ENCODE peak calls at places on chromosome 5, in four cellular contexts. One of them, this sample, is unnamed.

GRCh38 chr5:146640285-146640896 is 124.4 kb upstream of the GPR151 start:
- DNase-seq in body of pancreas: no peak
- DNase-seq in uterus: no peak
- DNase-seq in Peyer's patch: no peak
- DNase-seq in this sample: no peak

GRCh38 chr5:127970081-127970480 is 113.5 kb upstream of the SLC12A2 start:
- DNase-seq in uterus: no peak
- DNase-seq in Peyer's patch: no peak
- DNase-seq in body of pancreas: no peak
- DNase-seq in this sample: no peak

GRCh38 chr5:132027027-132027426 is 15.6 kb upstream of the ACSL6 start:
- DNase-seq in body of pancreas: no peak
- DNase-seq in Peyer's patch: no peak
- DNase-seq in uterus: no peak
- DNase-seq in this sample: no peak

GRCh38 chr5:66517361-66517760 is 78.8 kb upstream of the MAST4 start:
- DNase-seq in body of pancreas: no peak
- DNase-seq in uterus: no peak
- DNase-seq in Peyer's patch: no peak
- DNase-seq in this sample: no peak

GRCh38 chr5:150000990-150001659 is 586 bp downstream of the HMGXB3 start:
- DNase-seq in Peyer's patch: peak; percentile 61
- DNase-seq in uterus: no peak
- DNase-seq in body of pancreas: peak; percentile 40
- DNase-seq in this sample: no peak

GRCh38 chr5:139698461-139699146 is 50.5 kb downstream of the CXXC5 start:
- DNase-seq in body of pancreas: peak; percentile 90
- DNase-seq in Peyer's patch: peak; percentile 72
- DNase-seq in uterus: peak; percentile 88
- DNase-seq in this sample: peak; percentile 88

GRCh38 chr5:128279345-128279744 is 195.8 kb downstream of the SLC12A2 start:
- DNase-seq in uterus: no peak
- DNase-seq in body of pancreas: no peak
- DNase-seq in Peyer's patch: no peak
- DNase-seq in this sample: no peak

GRCh38 chr5:116970318-116970717 is 395.7 kb upstream of the SEMA6A start:
- DNase-seq in uterus: no peak
- DNase-seq in Peyer's patch: no peak
- DNase-seq in body of pancreas: no peak
- DNase-seq in this sample: no peak

GRCh38 chr5:163163858-163164257 is 273.5 kb upstream of the CCNG1 start:
- DNase-seq in uterus: no peak
- DNase-seq in Peyer's patch: no peak
- DNase-seq in body of pancreas: no peak
- DNase-seq in this sample: no peak

GRCh38 chr5:68661237-68661636 is 432.6 kb upstream of the SLC30A5 start:
- DNase-seq in uterus: no peak
- DNase-seq in body of pancreas: no peak
- DNase-seq in Peyer's patch: no peak
- DNase-seq in this sample: no peak

GRCh38 chr5:131392461-131393095 is 128.7 kb downstream of the CDC42SE2 start:
- DNase-seq in Peyer's patch: no peak
- DNase-seq in uterus: no peak
- DNase-seq in body of pancreas: no peak
- DNase-seq in this sample: no peak

GRCh38 chr5:178388381-178389030 is 155.9 kb upstream of the PHYKPL start:
- DNase-seq in Peyer's patch: peak; percentile 57
- DNase-seq in body of pancreas: peak; percentile 41
- DNase-seq in uterus: no peak
- DNase-seq in this sample: no peak

GRCh38 chr5:3302228-3302627 is 293.4 kb upstream of the IRX1 start:
- DNase-seq in uterus: no peak
- DNase-seq in body of pancreas: no peak
- DNase-seq in Peyer's patch: no peak
- DNase-seq in this sample: no peak

GRCh38 chr5:90888511-90889324 is 330.1 kb downstream of the ADGRV1 start:
- DNase-seq in body of pancreas: peak; percentile 7
- DNase-seq in uterus: no peak
- DNase-seq in Peyer's patch: no peak
- DNase-seq in this sample: no peak

GRCh38 chr5:142115937-142116614 is 7.5 kb downstream of the NDFIP1 start:
- DNase-seq in body of pancreas: no peak
- DNase-seq in Peyer's patch: no peak
- DNase-seq in uterus: no peak
- DNase-seq in this sample: no peak

GRCh38 chr5:72559866-72560766 is 52.9 kb upstream of the ZNF366 start:
- DNase-seq in Peyer's patch: no peak
- DNase-seq in body of pancreas: no peak
- DNase-seq in uterus: no peak
- DNase-seq in this sample: no peak

GRCh38 chr5:7410936-7411511 is 15.1 kb downstream of the ADCY2 start:
- DNase-seq in Peyer's patch: no peak
- DNase-seq in uterus: no peak
- DNase-seq in body of pancreas: no peak
- DNase-seq in this sample: no peak

GRCh38 chr5:54443264-54443663 is 12.2 kb upstream of the HSPB3 start:
- DNase-seq in body of pancreas: no peak
- DNase-seq in Peyer's patch: no peak
- DNase-seq in uterus: peak; percentile 26
- DNase-seq in this sample: no peak

GRCh38 chr5:106601605-106602004 is 1069.1 kb downstream of the EFNA5 start:
- DNase-seq in uterus: no peak
- DNase-seq in Peyer's patch: no peak
- DNase-seq in body of pancreas: no peak
- DNase-seq in this sample: no peak

GRCh38 chr5:119166026-119166425 is 95.1 kb downstream of the DMXL1 start:
- DNase-seq in body of pancreas: no peak
- DNase-seq in uterus: no peak
- DNase-seq in Peyer's patch: no peak
- DNase-seq in this sample: no peak

GRCh38 chr5:102583663-102584062 is 84.9 kb upstream of the SLCO6A1 start:
- DNase-seq in body of pancreas: no peak
- DNase-seq in uterus: no peak
- DNase-seq in Peyer's patch: no peak
- DNase-seq in this sample: no peak

GRCh38 chr5:172901012-172901780 is 58.0 kb upstream of the RPL26L1 start:
- DNase-seq in uterus: peak; percentile 94
- DNase-seq in body of pancreas: peak; percentile 96
- DNase-seq in Peyer's patch: no peak
- DNase-seq in this sample: no peak

GRCh38 chr5:156093024-156093423 is 233.9 kb upstream of the SGCD start:
- DNase-seq in uterus: no peak
- DNase-seq in Peyer's patch: no peak
- DNase-seq in body of pancreas: no peak
- DNase-seq in this sample: no peak

GRCh38 chr5:11815481-11815880 is 88.8 kb downstream of the CTNND2 start:
- DNase-seq in body of pancreas: no peak
- DNase-seq in Peyer's patch: no peak
- DNase-seq in uterus: no peak
- DNase-seq in this sample: no peak

GRCh38 chr5:34866989-34867471 is 28.1 kb downstream of the TTC23L start:
- DNase-seq in body of pancreas: no peak
- DNase-seq in Peyer's patch: no peak
- DNase-seq in uterus: no peak
- DNase-seq in this sample: no peak

GRCh38 chr5:50966986-50967385 is 300.5 kb downstream of the PARP8 start:
- DNase-seq in uterus: no peak
- DNase-seq in Peyer's patch: no peak
- DNase-seq in body of pancreas: no peak
- DNase-seq in this sample: no peak

DNA sequence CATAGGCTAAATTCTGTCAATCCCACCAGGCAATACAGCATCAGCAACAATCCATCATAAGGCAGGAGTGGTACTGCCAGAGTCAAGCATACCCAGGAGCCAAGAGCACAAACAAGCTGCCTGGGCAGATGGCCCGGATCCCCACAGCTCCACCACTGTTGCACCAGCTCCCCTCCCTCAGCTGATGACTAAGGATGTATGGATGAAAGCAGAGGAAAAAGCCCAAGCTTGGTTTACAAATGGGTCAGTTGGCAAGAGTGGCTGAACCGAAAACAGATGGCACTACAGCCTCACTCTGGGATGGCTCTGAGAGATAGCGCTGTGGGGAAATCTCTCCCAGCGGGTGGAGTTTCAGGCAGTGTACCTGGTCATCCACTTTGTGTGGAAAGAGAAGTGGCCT is 29.4 kb downstream of the DROSHA start:
- DNase-seq in Peyer's patch: no peak
- DNase-seq in body of pancreas: no peak
- DNase-seq in uterus: no peak
- DNase-seq in this sample: no peak
- H3K36me3 ChIP-seq in Peyer's patch: no peaks in the 10 kb centered on the region
- H3K36me3 ChIP-seq in body of pancreas: peaks cover 19% of the 10 kb centered on the region
- H3K36me3 ChIP-seq in uterus: no peaks in the 10 kb centered on the region
- H3K36me3 ChIP-seq in this sample: peaks cover 9% of the 10 kb centered on the region

GRCh38 chr5:169583424-169584215 is at the start of gene SPDL1:
- DNase-seq in uterus: peak; percentile 96
- DNase-seq in Peyer's patch: peak; percentile 98
- DNase-seq in body of pancreas: peak; percentile 96
- DNase-seq in this sample: peak; percentile 90

GRCh38 chr5:169581580-169582227 is 1.9 kb upstream of the SPDL1 start:
- DNase-seq in uterus: peak; percentile 65
- DNase-seq in Peyer's patch: peak; percentile 83
- DNase-seq in body of pancreas: peak; percentile 72
- DNase-seq in this sample: no peak

GRCh38 chr5:169580964-169581363 is 2.6 kb upstream of the SPDL1 start:
- DNase-seq in Peyer's patch: no peak
- DNase-seq in body of pancreas: no peak
- DNase-seq in uterus: no peak
- DNase-seq in this sample: no peak

GRCh38 chr5:169584998-169585451 is 1.5 kb downstream of the SPDL1 start:
- DNase-seq in Peyer's patch: no peak
- DNase-seq in uterus: no peak
- DNase-seq in body of pancreas: no peak
- DNase-seq in this sample: no peak

DNA sequence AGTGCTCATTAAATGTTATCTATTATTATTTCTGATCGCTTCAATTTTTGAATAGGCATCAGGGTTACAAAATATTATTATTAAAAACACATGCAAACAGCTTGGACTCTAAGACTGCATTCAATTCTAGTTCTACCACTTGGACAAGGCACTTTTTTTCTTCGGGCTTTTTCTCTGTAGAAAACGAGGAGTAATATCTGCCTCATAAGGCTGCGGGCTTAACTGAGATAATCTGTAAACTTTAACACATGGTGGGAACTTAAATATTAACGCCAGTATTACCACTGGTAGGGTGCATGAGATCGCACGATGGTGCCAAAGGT is 511 bp upstream of the SPDL1 start:
- DNase-seq in body of pancreas: no peak
- DNase-seq in Peyer's patch: no peak
- DNase-seq in uterus: no peak
- DNase-seq in this sample: no peak
- TF ChIP-seq POLR2A in body of pancreas: no peak
- TF ChIP-seq POLR2A in Peyer's patch: no peak
- TF ChIP-seq POLR2A in uterus: no peak
- TF ChIP-seq POLR2A in this sample: no peak

GRCh38 chr5:151225071-151225470 is 1.2 kb upstream of the CCDC69 start:
- DNase-seq in body of pancreas: no peak
- DNase-seq in uterus: no peak
- DNase-seq in Peyer's patch: no peak
- DNase-seq in this sample: no peak

GRCh38 chr5:151227918-151228447 is 4.1 kb upstream of the CCDC69 start:
- DNase-seq in body of pancreas: no peak
- DNase-seq in Peyer's patch: no peak
- DNase-seq in uterus: no peak
- DNase-seq in this sample: no peak

GRCh38 chr5:151224372-151224771 is 480 bp upstream of the CCDC69 start:
- DNase-seq in body of pancreas: no peak
- DNase-seq in uterus: no peak
- DNase-seq in Peyer's patch: no peak
- DNase-seq in this sample: no peak

GRCh38 chr5:151223447-151224264 is at the start of gene CCDC69:
- DNase-seq in body of pancreas: peak; percentile 82
- DNase-seq in uterus: peak; percentile 76
- DNase-seq in Peyer's patch: peak; percentile 89
- DNase-seq in this sample: peak; percentile 66

GRCh38 chr5:151225475-151225874 is 1.6 kb upstream of the CCDC69 start:
- DNase-seq in uterus: no peak
- DNase-seq in Peyer's patch: no peak
- DNase-seq in body of pancreas: no peak
- DNase-seq in this sample: no peak
- H3K36me3 ChIP-seq in uterus: no peaks in the 10 kb centered on the region
- H3K36me3 ChIP-seq in Peyer's patch: no peaks in the 10 kb centered on the region
- H3K36me3 ChIP-seq in body of pancreas: no peaks in the 10 kb centered on the region
- H3K36me3 ChIP-seq in this sample: no peaks in the 10 kb centered on the region

GRCh38 chr5:82274343-82275266 is 3.5 kb downstream of the RPS23 start:
- DNase-seq in body of pancreas: no peak
- DNase-seq in uterus: no peak
- DNase-seq in Peyer's patch: no peak
- DNase-seq in this sample: no peak

GRCh38 chr5:82277613-82277986 is 554 bp downstream of the RPS23 start:
- DNase-seq in Peyer's patch: no peak
- DNase-seq in uterus: no peak
- DNase-seq in body of pancreas: no peak
- DNase-seq in this sample: no peak

GRCh38 chr5:82272957-82273356 is 5.2 kb downstream of the RPS23 start:
- DNase-seq in uterus: no peak
- DNase-seq in Peyer's patch: no peak
- DNase-seq in body of pancreas: no peak
- DNase-seq in this sample: no peak

GRCh38 chr5:82276800-82277612 is 1.1 kb downstream of the RPS23 start:
- DNase-seq in uterus: no peak
- DNase-seq in body of pancreas: no peak
- DNase-seq in Peyer's patch: no peak
- DNase-seq in this sample: no peak

DNA sequence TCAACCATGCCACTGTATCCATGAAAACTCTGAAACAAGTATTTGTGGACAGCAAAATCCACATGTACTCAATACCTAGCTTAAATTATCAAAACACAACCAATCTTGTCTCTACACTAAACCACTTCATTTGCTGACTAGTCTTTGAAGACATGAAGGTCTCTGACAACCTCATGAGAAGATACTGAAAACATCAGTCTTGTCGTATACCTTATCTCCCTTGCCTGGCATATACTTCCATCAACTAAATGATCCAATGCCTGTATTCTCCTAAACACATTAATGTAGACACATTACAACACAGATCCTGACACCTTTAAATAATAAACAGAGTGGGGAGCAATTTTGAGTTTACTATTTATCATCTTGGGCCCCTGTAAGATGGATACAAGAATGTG is 2.9 kb downstream of the RPS23 start:
- DNase-seq in uterus: no peak
- DNase-seq in body of pancreas: no peak
- DNase-seq in Peyer's patch: no peak
- DNase-seq in this sample: no peak
- TF ChIP-seq POLR2A in uterus: no peak
- TF ChIP-seq POLR2A in body of pancreas: no peak
- TF ChIP-seq POLR2A in Peyer's patch: no peak
- TF ChIP-seq POLR2A in this sample: no peak

This sample was measured in breast epithelium.